ENCODE peak calls at places on chromosomes 2 and 18, in seven cellular contexts. B, O, L, Q, Z, A and M are unnamed samples.

GRCh38 chr2:75199428-75200011 is at the start of gene TACR1:
- DNase-seq in B (peak; percentile 48), O (peak; percentile 82), L (peak; percentile 13), Q (peak; percentile 46), Z (peak; percentile 73), A (peak; percentile 79), M (peak; percentile 85)

GRCh38 chr2:132943829-132944228 is 273.8 kb upstream of the LYPD1 start:
- DNase-seq in B (no peak), O (peak; percentile 47), L (no peak), Q (no peak), Z (peak; percentile 3), A (no peak), M (no peak)

GRCh38 chr2:142321706-142322280 is 191.0 kb upstream of the LRP1B start:
- DNase-seq in B (no peak), O (no peak), L (no peak), Q (no peak), Z (no peak), A (no peak), M (no peak)

GRCh38 chr2:223837290-223838061 is at the start of gene AP1S3:
- DNase-seq in B (peak; percentile 72), O (peak; percentile 51), L (no peak), Q (peak; percentile 44), Z (peak; percentile 32), A (peak; percentile 90), M (peak; percentile 89)

GRCh38 chr18:6069539-6069938 is 174.2 kb upstream of the TMEM200C start:
- DNase-seq in B (no peak), O (no peak), L (no peak), Q (no peak), Z (no peak), A (no peak), M (no peak)

GRCh38 chr2:137769406-137769805 is 194.9 kb upstream of the HNMT start:
- DNase-seq in B (no peak), O (no peak), L (no peak), Q (no peak), Z (no peak), A (no peak), M (no peak)

GRCh38 chr18:74819433-74820059 is 221.9 kb downstream of the ZNF407 start:
- DNase-seq in B (no peak), O (no peak), L (no peak), Q (no peak), Z (no peak), A (no peak), M (no peak)

GRCh38 chr2:182228741-182229140 is 198.1 kb downstream of the PDE1A start:
- DNase-seq in B (no peak), O (no peak), L (peak; percentile 26), Q (no peak), Z (no peak), A (no peak), M (no peak)

GRCh38 chr2:19614066-19614465 is 255.6 kb upstream of the OSR1 start:
- DNase-seq in B (no peak), O (no peak), L (peak; percentile 62), Q (no peak), Z (no peak), A (no peak), M (no peak)

GRCh38 chr2:71746946-71747501 is 293.7 kb downstream of the DYSF start:
- DNase-seq in B (no peak), O (peak; percentile 55), L (no peak), Q (peak; percentile 68), Z (peak; percentile 54), A (no peak), M (peak; percentile 60)

GRCh38 chr18:3585656-3586509 is 135.9 kb downstream of the TGIF1 start:
- DNase-seq in B (peak; percentile 49), O (peak; percentile 90), L (no peak), Q (peak; percentile 65), Z (peak; percentile 84), A (peak; percentile 89), M (peak; percentile 77)

GRCh38 chr2:106575955-106576354 is 88.8 kb downstream of the CD8B2 start:
- DNase-seq in B (no peak), O (peak; percentile 91), L (no peak), Q (peak; percentile 45), Z (peak; percentile 86), A (no peak), M (no peak)

GRCh38 chr2:30305235-30305634 is 73.9 kb downstream of the LBH start:
- DNase-seq in B (no peak), O (peak; percentile 11), L (no peak), Q (no peak), Z (peak; percentile 36), A (no peak), M (no peak)

GRCh38 chr2:203327582-203327917 is 644 bp upstream of the ABI2 start:
- DNase-seq in B (peak; percentile 10), O (no peak), L (no peak), Q (no peak), Z (no peak), A (no peak), M (no peak)

GRCh38 chr18:50356036-50356945 is 18.6 kb upstream of the SKA1 start:
- DNase-seq in B (no peak), O (peak; percentile 20), L (no peak), Q (no peak), Z (no peak), A (no peak), M (no peak)

GRCh38 chr2:60560734-60561649 is 7.5 kb upstream of the BCL11A start:
- DNase-seq in B (no peak), O (peak; percentile 49), L (no peak), Q (no peak), Z (no peak), A (no peak), M (peak; percentile 59)

GRCh38 chr2:170822292-170822884 is 5.7 kb downstream of the GAD1 start:
- DNase-seq in B (no peak), O (no peak), L (no peak), Q (no peak), Z (no peak), A (no peak), M (no peak)

GRCh38 chr2:46368416-46368815 is 71.2 kb downstream of the EPAS1 start:
- DNase-seq in B (no peak), O (no peak), L (no peak), Q (no peak), Z (no peak), A (no peak), M (no peak)

GRCh38 chr2:201122276-201122675 is 6.3 kb downstream of the CFLAR start:
- DNase-seq in B (no peak), O (no peak), L (no peak), Q (no peak), Z (no peak), A (no peak), M (no peak)

GRCh38 chr2:204174034-204174433 is 237.5 kb downstream of the ICOS start:
- DNase-seq in B (no peak), O (no peak), L (no peak), Q (no peak), Z (no peak), A (no peak), M (no peak)

GRCh38 chr2:190722825-190723224 is 73.9 kb downstream of the NAB1 start:
- DNase-seq in B (no peak), O (no peak), L (no peak), Q (no peak), Z (no peak), A (no peak), M (no peak)

GRCh38 chr2:235129856-235130255 is 178.0 kb downstream of the SH3BP4 start:
- DNase-seq in B (no peak), O (peak; percentile 34), L (no peak), Q (no peak), Z (peak; percentile 12), A (no peak), M (no peak)

GRCh38 chr2:233691443-233692433 is 952 bp upstream of the UGT1A6 start:
- DNase-seq in B (no peak), O (no peak), L (no peak), Q (peak; percentile 25), Z (no peak), A (no peak), M (no peak)

GRCh38 chr2:200756618-200757321 is 54.9 kb upstream of the BZW1 start:
- DNase-seq in B (no peak), O (peak; percentile 61), L (peak; percentile 63), Q (no peak), Z (peak; percentile 83), A (no peak), M (no peak)

GRCh38 chr2:106638609-106639008 is 151.4 kb downstream of the CD8B2 start:
- DNase-seq in B (no peak), O (no peak), L (no peak), Q (no peak), Z (no peak), A (no peak), M (no peak)

GRCh38 chr18:46445914-46446313 is 211.1 kb downstream of the LOXHD1 start:
- DNase-seq in B (no peak), O (no peak), L (no peak), Q (no peak), Z (no peak), A (no peak), M (no peak)

GRCh38 chr2:98233941-98234340 is 112.3 kb upstream of the CNGA3 start:
- DNase-seq in B (no peak), O (no peak), L (no peak), Q (no peak), Z (no peak), A (no peak), M (no peak)

GRCh38 chr18:76668119-76668518 is 154.2 kb upstream of the ZNF236 start:
- DNase-seq in B (no peak), O (no peak), L (no peak), Q (no peak), Z (no peak), A (no peak), M (no peak)

GRCh38 chr2:204901591-204901990 is 356.3 kb downstream of the PARD3B start:
- DNase-seq in B (no peak), O (no peak), L (no peak), Q (no peak), Z (no peak), A (no peak), M (no peak)